ENCODE peak calls at places on chromosomes 13 and 19, in four cellular contexts. One of them, this sample, is unnamed.

GRCh38 chr13:100520936-100521765 is 67.4 kb downstream of the GGACT start:
- DNase-seq in hepatic stellate cell: no peak
- DNase-seq in ELF-1: peak; percentile 72
- DNase-seq in HEK293T: peak; percentile 40
- DNase-seq in this sample: no peak

GRCh38 chr19:39531834-39532232 is 819 bp downstream of the EID2B start:
- DNase-seq in hepatic stellate cell: no peak
- DNase-seq in ELF-1: no peak
- DNase-seq in HEK293T: no peak
- DNase-seq in this sample: peak; percentile 26

GRCh38 chr19:3178973-3179738 is 587 bp downstream of the S1PR4 start:
- DNase-seq in hepatic stellate cell: no peak
- DNase-seq in ELF-1: no peak
- DNase-seq in HEK293T: no peak
- DNase-seq in this sample: no peak

GRCh38 chr19:12783226-12783848 is 7.9 kb upstream of the JUNB start:
- DNase-seq in hepatic stellate cell: no peak
- DNase-seq in ELF-1: no peak
- DNase-seq in HEK293T: no peak
- DNase-seq in this sample: no peak

GRCh38 chr19:41861098-41861768 is 1.2 kb downstream of the RPS19 start:
- DNase-seq in hepatic stellate cell: no peak
- DNase-seq in ELF-1: no peak
- DNase-seq in HEK293T: no peak
- DNase-seq in this sample: no peak

GRCh38 chr13:22936228-22936627 is 244.6 kb upstream of the SGCG start:
- DNase-seq in hepatic stellate cell: no peak
- DNase-seq in ELF-1: peak; percentile 18
- DNase-seq in HEK293T: no peak
- DNase-seq in this sample: no peak

GRCh38 chr19:5345895-5346386 is 5.3 kb upstream of the PTPRS start:
- DNase-seq in hepatic stellate cell: peak; percentile 59
- DNase-seq in ELF-1: peak; percentile 45
- DNase-seq in HEK293T: no peak
- DNase-seq in this sample: no peak

GRCh38 chr19:42122691-42123607 is 9.3 kb downstream of the POU2F2 start:
- DNase-seq in hepatic stellate cell: no peak
- DNase-seq in ELF-1: no peak
- DNase-seq in HEK293T: no peak
- DNase-seq in this sample: no peak

GRCh38 chr13:103200118-103200885 is 134.1 kb upstream of the SLC10A2 start:
- DNase-seq in hepatic stellate cell: no peak
- DNase-seq in ELF-1: no peak
- DNase-seq in HEK293T: no peak
- DNase-seq in this sample: no peak

GRCh38 chr13:98221234-98221633 is 44.2 kb upstream of the RNF113B start:
- DNase-seq in hepatic stellate cell: no peak
- DNase-seq in ELF-1: no peak
- DNase-seq in HEK293T: no peak
- DNase-seq in this sample: no peak

GRCh38 chr13:24540236-24541126 is 27.9 kb upstream of the PARP4 start:
- DNase-seq in hepatic stellate cell: no peak
- DNase-seq in ELF-1: peak; percentile 66
- DNase-seq in HEK293T: peak; percentile 5
- DNase-seq in this sample: no peak

GRCh38 chr19:51325161-51325979 is 13.9 kb downstream of the IGLON5 start:
- DNase-seq in hepatic stellate cell: no peak
- DNase-seq in ELF-1: no peak
- DNase-seq in HEK293T: no peak
- DNase-seq in this sample: no peak

GRCh38 chr13:85166891-85167290 is 632.3 kb downstream of the SLITRK6 start:
- DNase-seq in hepatic stellate cell: no peak
- DNase-seq in ELF-1: no peak
- DNase-seq in HEK293T: no peak
- DNase-seq in this sample: no peak

GRCh38 chr13:83845121-83845520 is 37.2 kb downstream of the SLITRK1 start:
- DNase-seq in hepatic stellate cell: no peak
- DNase-seq in ELF-1: no peak
- DNase-seq in HEK293T: no peak
- DNase-seq in this sample: no peak

GRCh38 chr19:802888-803561 is 5.8 kb downstream of the PTBP1 start:
- DNase-seq in hepatic stellate cell: no peak
- DNase-seq in ELF-1: no peak
- DNase-seq in HEK293T: no peak
- DNase-seq in this sample: no peak

GRCh38 chr19:33771308-33772101 is 25.2 kb upstream of the KCTD15 start:
- DNase-seq in hepatic stellate cell: peak; percentile 82
- DNase-seq in ELF-1: peak; percentile 81
- DNase-seq in HEK293T: peak; percentile 81
- DNase-seq in this sample: peak; percentile 66

GRCh38 chr13:82900453-82900852 is 981.8 kb downstream of the SLITRK1 start:
- DNase-seq in hepatic stellate cell: no peak
- DNase-seq in ELF-1: no peak
- DNase-seq in HEK293T: no peak
- DNase-seq in this sample: no peak

GRCh38 chr13:21443171-21443570 is 15.9 kb downstream of the ZDHHC20 start:
- DNase-seq in hepatic stellate cell: no peak
- DNase-seq in ELF-1: no peak
- DNase-seq in HEK293T: no peak
- DNase-seq in this sample: no peak

GRCh38 chr13:24651718-24652345 is 28.4 kb upstream of the ATP12A start:
- DNase-seq in hepatic stellate cell: no peak
- DNase-seq in ELF-1: peak; percentile 67
- DNase-seq in HEK293T: no peak
- DNase-seq in this sample: no peak

GRCh38 chr13:83216521-83217245 is 665.6 kb downstream of the SLITRK1 start:
- DNase-seq in hepatic stellate cell: no peak
- DNase-seq in ELF-1: no peak
- DNase-seq in HEK293T: no peak
- DNase-seq in this sample: no peak

GRCh38 chr19:50412419-50412818 is 6.3 kb upstream of the SPIB start:
- DNase-seq in hepatic stellate cell: no peak
- DNase-seq in ELF-1: no peak
- DNase-seq in HEK293T: no peak
- DNase-seq in this sample: no peak

GRCh38 chr13:109213714-109214113 is 572.7 kb downstream of the IRS2 start:
- DNase-seq in hepatic stellate cell: no peak
- DNase-seq in ELF-1: no peak
- DNase-seq in HEK293T: no peak
- DNase-seq in this sample: no peak

GRCh38 chr19:52896431-52897148 is 845 bp downstream of the ZNF320 start:
- DNase-seq in hepatic stellate cell: peak; percentile 21
- DNase-seq in ELF-1: peak; percentile 71
- DNase-seq in HEK293T: peak; percentile 7
- DNase-seq in this sample: peak; percentile 60

GRCh38 chr19:5478925-5479588 is 23.8 kb downstream of the ZNRF4 start:
- DNase-seq in hepatic stellate cell: no peak
- DNase-seq in ELF-1: no peak
- DNase-seq in HEK293T: no peak
- DNase-seq in this sample: no peak

GRCh38 chr13:113548171-113548641 is 36.3 kb upstream of the TFDP1 start:
- DNase-seq in hepatic stellate cell: no peak
- DNase-seq in ELF-1: peak; percentile 46
- DNase-seq in HEK293T: no peak
- DNase-seq in this sample: no peak

GRCh38 chr19:12284226-12284625 is 10.5 kb downstream of the ZNF44 start:
- DNase-seq in hepatic stellate cell: no peak
- DNase-seq in ELF-1: no peak
- DNase-seq in HEK293T: no peak
- DNase-seq in this sample: no peak

GRCh38 chr19:2977001-2977685 is at the start of gene TLE6:
- DNase-seq in hepatic stellate cell: peak; percentile 100
- DNase-seq in ELF-1: peak; percentile 98
- DNase-seq in HEK293T: peak; percentile 99
- DNase-seq in this sample: peak; percentile 98

GRCh38 chr13:85093808-85094207 is 705.4 kb downstream of the SLITRK6 start:
- DNase-seq in hepatic stellate cell: no peak
- DNase-seq in ELF-1: peak; percentile 25
- DNase-seq in HEK293T: peak; percentile 14
- DNase-seq in this sample: no peak

GRCh38 chr13:112761701-112762689 is 72.2 kb downstream of the ATP11A start:
- DNase-seq in hepatic stellate cell: no peak
- DNase-seq in ELF-1: no peak
- DNase-seq in HEK293T: no peak
- DNase-seq in this sample: no peak

GRCh38 chr19:15902254-15902653 is 4.4 kb upstream of the CYP4F2 start:
- DNase-seq in hepatic stellate cell: no peak
- DNase-seq in ELF-1: no peak
- DNase-seq in HEK293T: no peak
- DNase-seq in this sample: no peak

GRCh38 chr13:54799621-54800226 is 1771.1 kb downstream of the OLFM4 start:
- DNase-seq in hepatic stellate cell: no peak
- DNase-seq in ELF-1: peak; percentile 13
- DNase-seq in HEK293T: no peak
- DNase-seq in this sample: no peak

GRCh38 chr19:42179501-42179817 is 38.0 kb downstream of the DEDD2 start:
- DNase-seq in hepatic stellate cell: no peak
- DNase-seq in ELF-1: no peak
- DNase-seq in HEK293T: no peak
- DNase-seq in this sample: no peak

GRCh38 chr13:80040219-80040976 is 300.5 kb downstream of the SPRY2 start:
- DNase-seq in hepatic stellate cell: peak; percentile 38
- DNase-seq in ELF-1: no peak
- DNase-seq in HEK293T: no peak
- DNase-seq in this sample: peak; percentile 97

This sample was measured in RKO.